ENCODE peak calls at places on chromosomes 4 and X, in ten cellular contexts. G, U, N, B, L, H, I, Q, X and S are unnamed samples. For H3K4me1, the result is how much of the 10 kb centered on the place peaks cover.

GRCh38 chr4:22688236-22688635 is 4.5 kb upstream of the GBA3 start:
- DNase-seq in G (no peak), U (no peak), N (no peak), B (no peak), L (no peak), H (no peak), I (no peak), Q (no peak), X (no peak), S (peak)

GRCh38 chr4:77037736-77038135 is 38.1 kb downstream of the CCNI start:
- DNase-seq in G (no peak), U (no peak), N (no peak), B (no peak), L (no peak), H (no peak), I (no peak), Q (no peak), X (no peak), S (peak)

GRCh38 chrX:1941291-1941690 is 326.4 kb downstream of the ASMT start:
- DNase-seq in G (no peak), U (no peak), N (no peak), B (no peak), L (no peak), H (no peak), I (no peak), Q (no peak), X (no peak), S (peak)

GRCh38 chr4:46993075-46994006 is at the start of gene GABRA4:
- DNase-seq in G (no peak), U (no peak), N (no peak), B (no peak), L (no peak), H (no peak), I (peak), Q (no peak), X (peak), S (no peak)

GRCh38 chr4:13531609-13531998 is 12.7 kb downstream of the NKX3-2 start:
- DNase-seq in G (peak), U (no peak), N (no peak), B (no peak), L (no peak), H (no peak), I (no peak), Q (no peak), X (no peak), S (no peak)

GRCh38 chrX:129698150-129698549 is 40.6 kb upstream of the XPNPEP2 start:
- DNase-seq in G (no peak), U (no peak), N (peak), B (no peak), L (no peak), H (no peak), I (no peak), Q (no peak), X (no peak), S (no peak)

GRCh38 chrX:15373986-15374385 is 10.2 kb downstream of the VEGFD start:
- DNase-seq in G (no peak), U (no peak), N (no peak), B (no peak), L (no peak), H (no peak), I (no peak), Q (no peak), X (no peak), S (no peak)

GRCh38 chr4:8394125-8394524 is 46.4 kb downstream of the ACOX3 start:
- DNase-seq in G (no peak), U (peak), N (no peak), B (no peak), L (no peak), H (no peak), I (peak), Q (peak), X (peak), S (no peak)

GRCh38 chr4:85842540-85842939 is 367.6 kb downstream of the ARHGAP24 start:
- DNase-seq in G (no peak), U (no peak), N (no peak), B (no peak), L (no peak), H (no peak), I (no peak), Q (no peak), X (no peak), S (no peak)

GRCh38 chrX:9884031-9884779 is 83.0 kb upstream of the CLDN34 start:
- DNase-seq in G (no peak), U (no peak), N (no peak), B (no peak), L (no peak), H (no peak), I (no peak), Q (no peak), X (no peak), S (no peak)

GRCh38 chr4:165190591-165191212 is 16.7 kb upstream of the KLHL2 start:
- DNase-seq in G (no peak), U (no peak), N (no peak), B (no peak), L (no peak), H (no peak), I (no peak), Q (no peak), X (no peak), S (no peak)

GRCh38 chr4:183816882-183817509 is 88.1 kb upstream of the STOX2 start:
- DNase-seq in G (no peak), U (no peak), N (no peak), B (no peak), L (no peak), H (no peak), I (no peak), Q (no peak), X (no peak), S (no peak)

GRCh38 chrX:71095033-71095432 is 618 bp upstream of the FOXO4 start:
- DNase-seq in G (no peak), U (no peak), N (no peak), B (no peak), L (no peak), H (no peak), I (no peak), Q (no peak), X (no peak), S (no peak)

GRCh38 chr4:140630246-140630645 is 61.5 kb upstream of the UCP1 start:
- DNase-seq in G (no peak), U (no peak), N (no peak), B (no peak), L (no peak), H (no peak), I (no peak), Q (no peak), X (no peak), S (no peak)

GRCh38 chr4:98908182-98908581 is 20.8 kb downstream of the EIF4E start:
- DNase-seq in G (no peak), U (no peak), N (no peak), B (no peak), L (no peak), H (no peak), I (no peak), Q (no peak), X (no peak), S (no peak)

GRCh38 chr4:175325230-175325629 is 407.1 kb downstream of the ADAM29 start:
- DNase-seq in G (no peak), U (no peak), N (peak), B (no peak), L (no peak), H (no peak), I (no peak), Q (no peak), X (no peak), S (no peak)

GRCh38 chrX:129961180-129962083 is 21.0 kb upstream of the BCORL1 start:
- DNase-seq in G (peak), U (no peak), N (peak), B (peak), L (peak), H (no peak), I (no peak), Q (peak), X (peak), S (peak)

GRCh38 chr4:8212606-8213005 is 13.5 kb downstream of the SH3TC1 start:
- DNase-seq in G (no peak), U (no peak), N (no peak), B (no peak), L (no peak), H (no peak), I (no peak), Q (no peak), X (peak), S (no peak)

GRCh38 chr4:126512998-126513397 is 1119.8 kb upstream of the INTU start:
- DNase-seq in G (no peak), U (no peak), N (no peak), B (no peak), L (no peak), H (no peak), I (no peak), Q (no peak), X (no peak), S (no peak)
- H3K4me3 ChIP-seq in G (no peak), U (no peak), N (no peak), B (no peak), L (no peak), H (no peak), I (no peak), Q (no peak), X (no peak), S (no peak)

GRCh38 chr4:43458293-43458692 is 565.8 kb downstream of the GRXCR1 start:
- DNase-seq in G (no peak), U (no peak), N (no peak), B (no peak), L (no peak), H (no peak), I (no peak), Q (no peak), X (no peak), S (no peak)

GRCh38 chr4:43453058-43453457 is 560.5 kb downstream of the GRXCR1 start:
- DNase-seq in G (no peak), U (no peak), N (no peak), B (no peak), L (no peak), H (no peak), I (no peak), Q (no peak), X (no peak), S (no peak)

GRCh38 chr4:43456383-43456782 is 563.9 kb downstream of the GRXCR1 start:
- DNase-seq in G (no peak), U (no peak), N (no peak), B (no peak), L (no peak), H (no peak), I (no peak), Q (no peak), X (no peak), S (no peak)

DNA sequence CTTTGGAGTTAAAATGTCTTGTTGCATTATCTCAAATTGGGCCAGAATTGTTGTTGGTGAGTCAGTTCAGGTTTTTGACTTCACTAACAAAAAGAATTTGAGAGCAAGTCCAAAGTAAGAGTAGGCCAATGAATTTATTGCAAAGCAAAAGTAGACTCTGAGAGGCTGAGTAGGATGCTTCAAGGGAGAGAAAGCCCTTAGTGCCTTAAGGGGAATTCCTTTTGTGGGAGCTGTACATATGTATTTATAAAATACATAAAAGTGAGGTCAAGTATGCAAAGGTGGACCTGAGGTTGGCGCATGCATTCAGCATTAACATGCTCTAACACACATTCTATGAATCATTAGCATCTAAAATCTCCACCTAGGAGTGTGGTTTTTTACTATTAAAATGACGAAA is 565.4 kb downstream of the GRXCR1 start:
- DNase-seq in G (no peak), U (no peak), N (no peak), B (no peak), L (no peak), H (no peak), I (no peak), Q (no peak), X (no peak), S (no peak)
- H3K4me1 ChIP-seq in G (under half), U (under half), N (under half), B (under half), L (under half), H (under half), I (under half), Q (under half), X (under half), S (under half)

DNA sequence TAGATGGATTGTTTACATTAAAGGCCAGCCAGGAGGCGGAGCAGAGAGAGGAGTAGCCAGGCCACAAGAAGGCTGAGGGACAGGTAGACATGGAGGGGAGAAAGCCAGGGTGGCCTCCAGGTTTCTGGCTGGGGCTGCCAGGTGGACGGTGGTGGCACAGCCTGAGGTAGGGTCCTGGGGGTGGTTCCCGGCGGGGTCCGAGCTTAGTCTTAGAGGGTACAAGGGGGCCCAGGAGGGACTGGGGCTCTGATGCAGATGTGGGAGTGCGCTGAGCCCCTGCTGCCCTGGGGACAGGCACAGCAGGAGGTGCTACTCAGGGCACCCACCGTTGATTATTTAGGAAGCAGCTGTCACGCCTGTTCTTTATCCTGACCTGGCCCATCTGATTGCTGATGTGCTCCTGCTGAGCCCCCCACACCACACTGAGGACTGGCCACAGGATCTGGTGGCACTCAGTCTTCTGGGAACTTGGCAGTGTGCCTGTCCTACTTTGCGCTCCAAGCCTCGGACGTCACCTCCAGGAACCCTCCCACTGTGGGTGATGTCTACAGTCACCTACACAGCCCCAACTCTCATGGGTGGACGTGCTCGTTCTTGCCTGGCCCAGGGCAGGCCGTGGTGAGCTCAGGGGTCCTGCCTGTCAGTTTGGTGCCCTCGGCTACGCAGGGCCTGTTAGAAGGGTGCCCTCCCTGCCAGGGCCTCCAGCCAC is 11.9 kb downstream of the WFS1 start:
- DNase-seq in G (no peak), U (no peak), N (no peak), B (no peak), L (no peak), H (no peak), I (no peak), Q (no peak), X (no peak), S (no peak)
- H3K27ac ChIP-seq in G (no peak), U (no peak), N (no peak), B (no peak), L (no peak), H (peak), I (no peak), Q (no peak), X (peak), S (no peak)

GRCh38 chr4:121829511-121829910 is 5.8 kb upstream of the CCNA2 start:
- DNase-seq in G (no peak), U (no peak), N (no peak), B (no peak), L (no peak), H (no peak), I (no peak), Q (no peak), X (no peak), S (no peak)
- H3K4me3 ChIP-seq in G (no peak), U (no peak), N (no peak), B (no peak), L (no peak), H (no peak), I (no peak), Q (no peak), X (no peak), S (no peak)

DNA sequence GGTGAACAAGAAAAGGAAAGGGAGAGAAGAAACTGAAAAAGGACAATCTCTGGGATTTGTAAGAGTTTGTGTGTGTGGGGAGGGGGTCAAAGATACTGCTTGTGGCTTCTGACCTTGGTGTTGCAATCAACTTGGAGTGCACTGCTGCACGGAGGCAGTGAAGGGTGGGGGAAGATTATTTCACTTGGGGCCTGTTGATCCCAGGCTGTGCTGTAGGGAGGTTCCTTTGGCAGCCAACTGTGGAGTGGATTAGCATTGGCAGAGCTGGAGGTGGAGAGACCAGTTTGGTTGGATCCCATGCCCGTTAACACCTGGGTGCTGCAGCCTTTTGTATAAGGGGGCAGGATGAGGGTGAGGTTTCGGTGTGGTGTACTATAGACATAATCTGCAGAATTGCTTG is 38.2 kb downstream of the AFF1 start:
- DNase-seq in G (no peak), U (no peak), N (no peak), B (peak), L (no peak), H (no peak), I (no peak), Q (no peak), X (no peak), S (peak)
- H3K4me1 ChIP-seq in G (under half), U (under half), N (under half), B (under half), L (under half), H (under half), I (under half), Q (half or more), X (under half), S (under half)